ENCODE peak calls at places on chromosomes 11 and 22, in six cellular contexts. A is coronary artery, T is foreskin fibroblast, Z is upper lobe of right lung, F is stomach, P is endothelial cell. V is an unnamed sample.

GRCh38 chr11:73237471-73238290 is 19.6 kb downstream of the P2RY2 start:
- DNase-seq in A (no peak), T (peak), Z (peak), F (no peak), P (no peak), V (no peak)

GRCh38 chr11:100632970-100633452 is 54.1 kb upstream of the ARHGAP42 start:
- DNase-seq in A (no peak), T (no peak), Z (peak), F (peak), P (no peak), V (no peak)

GRCh38 chr11:57180141-57180561 is 1.6 kb upstream of the LRRC55 start:
- DNase-seq in A (no peak), T (no peak), Z (no peak), F (no peak), P (no peak), V (no peak)

GRCh38 chr11:67698247-67698646 is 23.8 kb upstream of the ALDH3B2 start:
- DNase-seq in A (no peak), T (no peak), Z (no peak), F (no peak), P (no peak), V (no peak)

GRCh38 chr22:39475337-39475736 is 18.5 kb downstream of the MGAT3 start:
- DNase-seq in A (no peak), T (no peak), Z (no peak), F (no peak), P (no peak), V (no peak)

GRCh38 chr11:128095459-128096096 is 491.8 kb downstream of the ETS1 start:
- DNase-seq in A (no peak), T (peak), Z (no peak), F (no peak), P (no peak), V (peak)

GRCh38 chr11:76666408-76666807 is 4.1 kb downstream of the LRRC32 start:
- DNase-seq in A (peak), T (no peak), Z (peak), F (no peak), P (peak), V (no peak)

GRCh38 chr22:28883917-28884753 is 763 bp downstream of the ZNRF3 start:
- DNase-seq in A (peak), T (peak), Z (peak), F (peak), P (peak), V (no peak)

GRCh38 chr22:47126344-47126811 is 363.9 kb downstream of the TBC1D22A start:
- DNase-seq in A (no peak), T (no peak), Z (peak), F (no peak), P (no peak), V (no peak)

GRCh38 chr22:47124946-47125345 is 362.5 kb downstream of the TBC1D22A start:
- DNase-seq in A (no peak), T (no peak), Z (peak), F (no peak), P (no peak), V (no peak)

GRCh38 chr22:47123827-47124442 is 361.5 kb downstream of the TBC1D22A start:
- DNase-seq in A (no peak), T (no peak), Z (peak), F (no peak), P (no peak), V (no peak)

GRCh38 chr22:47124451-47124881 is 362.0 kb downstream of the TBC1D22A start:
- DNase-seq in A (no peak), T (no peak), Z (peak), F (no peak), P (no peak), V (no peak)

DNA sequence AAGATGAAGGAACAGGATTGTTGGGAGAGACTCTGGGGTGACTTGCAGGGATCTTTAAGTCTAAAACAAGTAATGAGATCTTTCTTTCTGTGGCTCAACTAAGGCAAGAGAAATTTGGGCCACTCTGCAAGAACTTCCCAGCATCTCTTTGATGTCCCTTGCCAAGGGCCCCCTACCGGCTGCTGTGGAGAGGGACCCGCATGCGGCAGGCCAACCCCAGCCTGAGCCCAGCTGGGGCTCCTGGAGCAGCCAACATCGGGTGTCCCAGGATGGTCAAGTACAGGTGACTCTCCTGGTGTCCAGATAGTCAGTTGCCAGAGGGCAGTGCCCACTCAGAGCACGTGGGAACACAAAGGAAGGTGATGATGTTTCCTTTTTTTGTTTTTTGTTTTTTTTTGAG is 363.2 kb downstream of the TBC1D22A start:
- DNase-seq in A (no peak), T (no peak), Z (peak), F (no peak), P (no peak), V (no peak)
- TF ChIP-seq CTCF in A (no peak), T (no peak), Z (no peak), F (no peak), P (no peak), V (peak)

GRCh38 chr11:24234822-24235508 is 261.9 kb upstream of the LUZP2 start:
- DNase-seq in A (no peak), T (no peak), Z (peak), F (peak), P (no peak), V (no peak)
- TF ChIP-seq CTCF in A (no peak), T (peak), Z (no peak), F (peak), P (no peak), V (no peak)

DNA sequence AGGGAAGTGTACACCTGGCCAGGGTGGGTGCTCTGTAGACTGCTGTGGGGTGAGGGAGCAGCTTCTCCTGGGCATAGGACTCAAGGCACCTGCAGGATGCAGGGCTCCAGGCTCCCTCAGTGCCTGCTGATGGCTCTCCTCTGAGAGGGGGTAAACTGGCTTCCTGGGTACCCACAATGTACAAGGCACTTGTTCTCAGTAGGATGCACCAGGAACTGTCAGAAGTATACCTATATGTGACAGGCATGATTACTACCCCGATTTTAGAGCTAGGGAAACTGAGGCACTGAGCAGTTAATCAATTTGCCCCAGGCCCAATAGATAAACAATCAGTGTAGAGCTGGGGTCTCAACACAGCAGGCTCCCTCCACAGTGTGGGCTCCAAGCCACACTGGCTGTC is 31.4 kb upstream of the GNAZ start:
- DNase-seq in A (no peak), T (no peak), Z (no peak), F (no peak), P (no peak), V (no peak)
- TF ChIP-seq CTCF in A (no peak), T (no peak), Z (no peak), F (no peak), P (no peak), V (no peak)

DNA sequence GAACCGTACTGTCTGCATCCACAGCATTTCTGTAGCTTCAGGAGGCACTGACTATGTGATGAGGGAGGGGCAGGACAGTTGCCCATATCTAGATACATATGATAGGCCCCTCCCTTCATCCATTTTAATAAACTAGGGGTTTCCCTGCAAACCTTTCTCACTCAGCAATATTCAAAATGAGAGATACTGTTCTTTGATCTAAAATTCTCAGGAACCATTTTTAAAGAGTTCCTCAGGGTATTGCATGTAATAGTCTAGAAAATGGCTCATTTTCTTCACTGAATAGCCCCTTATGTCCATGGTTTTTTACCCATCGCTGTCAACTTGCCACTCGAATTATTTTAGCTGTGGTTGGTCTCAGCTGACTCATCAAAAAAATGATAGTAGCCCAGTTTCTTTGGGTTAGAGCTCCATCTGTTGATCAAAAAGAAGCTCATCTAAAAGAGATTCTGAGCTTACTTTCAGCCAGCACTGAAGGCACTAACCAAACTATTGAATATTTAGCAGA is 37.0 kb upstream of the DNAJB7 start:
- DNase-seq in A (no peak), T (peak), Z (no peak), F (no peak), P (no peak), V (peak)
- TF ChIP-seq CTCF in A (no peak), T (peak), Z (peak), F (peak), P (no peak), V (peak)

DNA sequence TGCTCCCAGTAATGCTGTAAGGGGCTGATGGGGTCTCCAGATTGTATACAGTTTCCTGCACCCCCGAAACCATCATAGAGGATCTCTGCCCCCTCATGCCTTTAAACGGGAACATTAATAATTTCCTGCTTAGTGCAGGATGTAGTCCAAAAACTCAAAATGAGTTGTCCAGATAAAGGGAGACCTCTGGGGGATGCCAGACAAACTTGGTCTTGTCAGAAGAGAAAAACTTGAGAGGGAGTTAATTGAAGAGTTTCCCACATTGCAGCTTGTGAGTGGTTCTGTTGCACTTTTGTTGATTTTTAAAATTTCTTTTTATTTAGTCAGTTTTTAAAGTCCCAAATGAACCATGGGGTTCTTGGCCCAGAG is 132.1 kb downstream of the COMMD9 start:
- DNase-seq in A (no peak), T (no peak), Z (no peak), F (no peak), P (no peak), V (no peak)
- TF ChIP-seq CTCF in A (no peak), T (no peak), Z (no peak), F (no peak), P (no peak), V (no peak)

GRCh38 chr22:46036558-46037408 is 59.8 kb upstream of the WNT7B start:
- DNase-seq in A (peak), T (no peak), Z (peak), F (peak), P (no peak), V (no peak)
- TF ChIP-seq CTCF in A (no peak), T (no peak), Z (peak), F (peak), P (no peak), V (no peak)

GRCh38 chr11:47257178-47257517 is 648 bp upstream of the NR1H3 start:
- DNase-seq in A (no peak), T (no peak), Z (no peak), F (no peak), P (no peak), V (no peak)
- TF ChIP-seq CTCF in A (no peak), T (no peak), Z (no peak), F (no peak), P (no peak), V (no peak)

GRCh38 chr11:63476618-63477017 is 14.3 kb downstream of the PLAAT5 start:
- DNase-seq in A (no peak), T (no peak), Z (no peak), F (no peak), P (no peak), V (no peak)

GRCh38 chr11:63472372-63472771 is 18.6 kb downstream of the PLAAT5 start:
- DNase-seq in A (no peak), T (no peak), Z (no peak), F (no peak), P (no peak), V (no peak)
- TF ChIP-seq CTCF in A (no peak), T (no peak), Z (no peak), F (no peak), P (no peak), V (no peak)